ENCODE peak calls at places on chromosome 18, in seven cellular contexts. F is cardiac muscle cell, V is neural progenitor cell, T is foreskin fibroblast, S is heart right ventricle, N is WERI-Rb-1, K is left ventricle myocardium inferior. X is an unnamed sample.

GRCh38 chr18:11826836-11827235 is 24.4 kb upstream of the CHMP1B start:
- DNase-seq in K (no peak), N (no peak), F (no peak), T (no peak), V (no peak), S (no peak), X (no peak)

GRCh38 chr18:57209697-57210096 is 62.8 kb downstream of the BOD1L2 start:
- DNase-seq in K (no peak), N (no peak), S (no peak), F (no peak), T (no peak), V (no peak), X (no peak)

GRCh38 chr18:5515007-5515744 is 28.6 kb downstream of the EPB41L3 start:
- DNase-seq in K (no peak), F (no peak), S (no peak), N (peak), V (no peak), T (no peak), X (no peak)

GRCh38 chr18:76410033-76410432 is 85.0 kb downstream of the ZNF516 start:
- DNase-seq in N (no peak), K (no peak), F (no peak), S (no peak), T (no peak), V (no peak), X (no peak)

GRCh38 chr18:7290077-7290476 is 59.2 kb downstream of the LRRC30 start:
- DNase-seq in S (no peak), T (no peak), F (no peak), K (no peak), N (peak), V (peak), X (no peak)

GRCh38 chr18:45321520-45321919 is 293.8 kb upstream of the SLC14A2 start:
- DNase-seq in V (no peak), F (no peak), S (peak), N (no peak), K (no peak), T (no peak), X (no peak)

GRCh38 chr18:7637269-7637668 is 70.2 kb downstream of the PTPRM start:
- DNase-seq in F (peak), T (no peak), K (no peak), V (no peak), S (no peak), N (no peak), X (no peak)

GRCh38 chr18:32588191-32588590 is 117.5 kb upstream of the GAREM1 start:
- DNase-seq in T (no peak), S (no peak), V (no peak), K (no peak), N (no peak), F (no peak), X (no peak)

DNA sequence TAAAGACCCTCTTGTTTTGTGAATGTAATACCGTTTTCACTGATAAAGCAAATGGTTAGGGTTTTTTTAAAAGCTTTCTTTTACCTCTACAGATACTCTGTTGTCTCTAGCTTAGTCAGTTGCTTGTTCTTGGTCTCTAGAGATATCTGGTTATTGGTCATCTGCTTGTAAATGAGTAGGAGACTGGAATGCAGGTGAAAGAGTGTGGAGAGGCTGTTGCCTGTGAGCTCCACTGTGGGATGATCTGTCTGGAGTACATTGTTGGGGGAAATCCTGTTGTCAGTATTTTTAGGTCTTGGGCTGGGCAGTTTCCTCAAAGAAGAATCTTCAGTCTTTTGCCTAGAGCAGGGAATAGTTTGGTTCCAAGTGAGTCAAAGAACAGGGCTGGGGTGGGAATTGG is 67.7 kb downstream of the SMCHD1 start:
- DNase-seq in S (no peak), T (no peak), V (no peak), K (no peak), N (no peak), F (no peak), X (no peak)
- H3K4me3 ChIP-seq in S (no peak), T (no peak), V (no peak), K (no peak), N (no peak), F (no peak), X (no peak)

DNA sequence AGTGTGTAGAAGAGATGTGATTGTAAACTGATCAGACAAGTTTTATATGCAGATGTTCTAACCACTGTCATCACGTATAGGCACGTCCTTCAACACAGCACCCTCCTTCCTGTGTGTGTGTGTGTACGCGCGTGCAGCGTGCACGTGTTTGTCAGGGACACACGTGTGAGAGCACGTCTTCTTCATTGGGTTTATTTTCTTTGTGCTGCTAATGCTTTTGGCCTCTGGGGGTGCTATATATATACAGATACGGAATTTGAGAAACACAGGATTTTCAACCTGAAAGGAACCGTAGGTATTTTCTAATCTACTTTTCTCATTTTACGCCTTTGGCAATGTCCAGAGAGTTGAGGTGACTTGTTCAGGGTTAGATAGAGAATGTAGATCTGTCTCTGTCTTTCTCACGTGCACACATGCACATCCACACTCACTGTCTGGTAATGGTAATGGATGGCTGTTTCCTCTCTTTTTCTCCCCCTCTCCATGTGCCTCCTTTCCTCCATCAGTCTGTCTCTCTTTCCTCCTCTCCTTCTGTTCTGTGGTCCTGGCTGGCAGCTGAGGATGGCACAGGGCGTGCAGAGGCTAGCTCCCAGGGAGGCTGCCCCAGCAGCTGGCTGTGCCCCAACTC is 13.4 kb upstream of the CELF4 start:
- DNase-seq in N (peak), K (no peak), F (peak), T (no peak), V (peak), S (no peak), X (no peak)
- TF ChIP-seq CTCF in N (peak), K (peak), F (peak), T (peak), V (peak), S (peak), X (peak)

GRCh38 chr18:48408111-48408726 is 964 bp downstream of the ZBTB7C start:
- DNase-seq in T (no peak), N (peak), F (no peak), V (peak), K (peak), S (no peak), X (no peak)
- H3K4me3 ChIP-seq in T (peak), N (peak), F (peak), V (peak), K (peak), S (peak), X (peak)

DNA sequence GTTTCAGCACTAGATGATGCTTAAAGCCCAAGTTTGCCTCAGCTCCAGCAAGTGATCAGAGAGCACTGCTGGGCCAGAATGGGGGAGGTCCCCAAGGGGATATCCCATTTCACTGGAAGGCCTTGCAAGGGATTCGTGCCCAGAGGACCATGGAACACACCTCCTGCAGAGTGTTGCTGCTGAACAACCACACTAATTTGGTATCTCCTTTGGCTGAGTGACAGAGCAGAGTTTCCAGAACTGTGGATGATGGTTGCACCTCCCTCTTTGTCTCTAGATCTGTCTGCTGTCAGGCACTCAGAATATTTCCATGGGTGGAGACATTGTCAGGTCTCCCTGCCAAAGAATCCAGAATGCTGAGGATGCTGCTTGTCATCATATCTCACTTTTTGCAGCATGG is 484.8 kb upstream of the NETO1 start:
- DNase-seq in V (no peak), S (peak), F (no peak), K (no peak), N (no peak), T (no peak), X (no peak)
- TF ChIP-seq CTCF in V (no peak), S (no peak), F (no peak), K (no peak), N (no peak), T (no peak), X (no peak)

DNA sequence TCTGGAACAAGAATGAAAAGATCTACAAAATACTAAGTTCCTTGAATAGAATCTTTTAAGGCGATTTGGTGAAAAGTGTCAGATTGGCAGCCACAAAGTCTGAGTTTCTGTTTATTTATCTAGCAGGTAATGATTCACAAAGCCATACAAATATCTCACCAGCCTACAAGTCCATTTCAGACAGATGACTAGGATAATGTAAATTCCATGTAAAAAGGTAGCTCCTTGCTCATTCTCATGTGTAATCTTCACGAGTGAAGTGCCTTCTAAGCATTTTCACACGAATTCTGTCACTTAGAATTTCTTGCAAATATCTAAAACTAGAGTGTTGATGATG is 221.8 kb upstream of the RBBP8 start:
- DNase-seq in K (no peak), F (no peak), V (no peak), T (no peak), N (no peak), S (no peak), X (peak)
- H3K4me3 ChIP-seq in K (peak), F (no peak), V (no peak), T (no peak), N (no peak), S (peak), X (peak)

GRCh38 chr18:48608581-48608980 is 69.8 kb downstream of the CTIF start:
- DNase-seq in T (no peak), S (no peak), N (no peak), F (no peak), V (no peak), K (no peak), X (no peak)

GRCh38 chr18:48602759-48603390 is 64.0 kb downstream of the CTIF start:
- DNase-seq in K (no peak), F (no peak), T (no peak), S (no peak), V (no peak), N (no peak), X (no peak)

GRCh38 chr18:48609114-48609513 is 70.3 kb downstream of the CTIF start:
- DNase-seq in F (no peak), N (no peak), K (no peak), V (no peak), S (no peak), T (no peak), X (no peak)

GRCh38 chr18:48607049-48607984 is 68.5 kb downstream of the CTIF start:
- DNase-seq in F (peak), T (peak), N (no peak), S (peak), K (peak), V (peak), X (no peak)

GRCh38 chr18:48605408-48605845 is 66.6 kb downstream of the CTIF start:
- DNase-seq in S (no peak), V (peak), F (peak), K (no peak), T (no peak), N (peak), X (no peak)
- TF ChIP-seq CTCF in S (no peak), V (peak), F (peak), K (no peak), T (peak), N (peak), X (peak)

DNA sequence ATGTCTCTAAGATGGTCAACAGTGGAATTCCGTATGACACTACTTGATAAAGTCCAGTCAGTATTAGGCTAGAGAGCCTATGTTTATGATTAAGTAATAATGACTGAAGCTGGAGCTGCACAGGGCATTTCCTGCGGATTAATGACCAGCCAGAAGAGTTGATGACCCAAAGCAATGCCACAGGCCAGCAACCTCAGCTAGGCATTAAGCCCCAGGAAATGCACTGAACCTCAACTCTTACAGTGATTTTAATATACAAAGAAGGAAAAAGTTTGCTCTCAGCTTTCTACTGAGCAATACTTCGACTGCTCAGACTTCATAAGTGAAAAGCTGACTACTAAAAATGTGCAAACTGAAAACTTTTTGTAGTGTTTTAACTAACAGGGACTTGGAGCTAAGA is 3.9 kb downstream of the KCTD1 start:
- DNase-seq in N (no peak), V (no peak), T (no peak), K (no peak), S (no peak), F (no peak), X (no peak)
- H3K4me3 ChIP-seq in N (no peak), V (no peak), T (no peak), K (peak), S (no peak), F (no peak), X (peak)

DNA sequence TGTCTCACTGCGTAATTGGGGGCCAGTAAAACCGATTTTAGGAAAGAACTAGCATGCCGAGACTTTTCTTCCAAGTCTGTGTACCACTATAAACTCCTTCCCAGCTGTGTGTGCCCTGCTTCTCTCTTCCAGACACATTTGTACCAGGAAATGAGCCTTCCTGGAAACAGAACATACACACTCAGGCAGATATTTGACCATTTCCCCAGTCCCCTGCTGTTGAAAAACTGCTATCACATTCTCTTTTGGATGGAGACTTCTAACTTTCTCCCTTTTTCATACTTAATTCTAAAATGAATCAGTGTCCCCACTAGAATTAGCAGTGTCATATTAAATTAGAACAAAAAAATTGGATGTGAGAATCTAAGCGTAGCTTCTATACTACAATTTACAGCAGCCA is 20.2 kb downstream of the DSG4 start:
- DNase-seq in S (no peak), F (no peak), T (no peak), K (no peak), N (no peak), V (no peak), X (no peak)
- TF ChIP-seq CTCF in S (no peak), F (no peak), T (no peak), K (peak), N (no peak), V (peak), X (peak)

DNA sequence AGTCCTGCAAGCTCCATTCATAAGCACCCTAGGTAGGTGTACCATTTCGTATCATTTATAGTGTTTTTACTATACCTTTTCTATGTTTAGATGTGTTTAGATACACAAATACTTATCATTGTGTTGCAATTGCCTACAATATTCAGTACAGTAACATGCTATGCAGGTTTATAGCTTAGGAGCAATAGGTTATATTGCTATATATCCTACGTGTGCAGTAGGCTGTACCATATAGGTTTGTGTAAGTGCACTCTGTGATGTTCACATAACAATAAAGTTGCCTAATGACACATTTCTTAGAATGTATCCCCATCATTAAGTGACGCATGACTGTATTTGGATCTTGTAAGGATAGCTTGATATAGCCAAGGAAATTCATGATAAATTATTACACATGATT is 88.6 kb upstream of the CDH20 start:
- DNase-seq in K (no peak), T (no peak), S (no peak), V (no peak), F (no peak), N (no peak), X (no peak)
- H3K4me3 ChIP-seq in K (no peak), T (no peak), S (no peak), V (no peak), F (no peak), N (no peak), X (no peak)

GRCh38 chr18:58787750-58788149 is 76.9 kb upstream of the ZNF532 start:
- DNase-seq in S (peak), N (no peak), T (no peak), V (no peak), F (no peak), K (peak), X (no peak)
- TF ChIP-seq CTCF in S (no peak), N (no peak), T (no peak), V (no peak), F (no peak), K (no peak), X (no peak)